ENCODE peak calls at places on chromosome 1, in nine cellular contexts. G is esophagus muscularis mucosa; O is CD4-positive, alpha-beta memory T cell; T is Right ventricle myocardium superior; U is GM10248; Z is NCI-H1092 treated with DMSO at 0.1 percent for 48 hours; K is ACHN; Y is body of pancreas; N is AG08396. X is an unnamed sample.
A peak's percentile ranks its signal among the peaks of the same experiment; 100 is the strongest.

GRCh38 chr1:25586181-25586588 is 30.4 kb upstream of the MAN1C1 start:
- DNase-seq in Y (no peak), Z (no peak), N (no peak), T (no peak), G (no peak), U (no peak), K (no peak), O (no peak), X (no peak)

GRCh38 chr1:21655748-21656147 is 13.4 kb downstream of the RAP1GAP start:
- DNase-seq in N (no peak), G (no peak), T (no peak), K (peak; percentile 57), O (no peak), U (no peak), Y (peak; percentile 45), Z (no peak), X (no peak)

GRCh38 chr1:160206421-160207117 is 1.4 kb downstream of the PEA15 start:
- DNase-seq in N (peak; percentile 92), G (no peak), K (peak; percentile 92), O (no peak), U (no peak), T (no peak), Z (no peak), Y (no peak), X (no peak)

GRCh38 chr1:225933072-225933471 is 7.9 kb downstream of the LEFTY2 start:
- DNase-seq in N (no peak), Z (no peak), G (no peak), O (no peak), K (peak; percentile 37), Y (no peak), U (no peak), T (no peak), X (no peak)

GRCh38 chr1:160539896-160540858 is 17.1 kb upstream of the SLAMF6 start:
- DNase-seq in T (no peak), O (peak; percentile 75), K (no peak), G (no peak), N (no peak), Y (peak; percentile 70), Z (no peak), U (peak; percentile 65), X (no peak)

GRCh38 chr1:101236546-101237228 is at the start of gene S1PR1:
- DNase-seq in U (peak; percentile 34), G (no peak), Y (peak; percentile 46), T (peak; percentile 91), O (peak; percentile 83), K (peak; percentile 82), Z (peak; percentile 31), N (peak; percentile 29), X (peak; percentile 93)

GRCh38 chr1:167057297-167057688 is 32.9 kb downstream of the GPA33 start:
- DNase-seq in Z (peak; percentile 89), U (peak; percentile 48), T (no peak), Y (peak; percentile 64), K (peak; percentile 82), G (peak; percentile 78), O (no peak), N (peak; percentile 33), X (no peak)

GRCh38 chr1:76640092-76640491 is 227.2 kb upstream of the ST6GALNAC5 start:
- DNase-seq in N (no peak), O (no peak), Z (no peak), T (no peak), G (no peak), K (no peak), Y (no peak), U (no peak), X (no peak)

GRCh38 chr1:26696191-26696644 is 403 bp downstream of the ARID1A start:
- DNase-seq in N (no peak), G (no peak), O (no peak), U (no peak), Y (peak; percentile 47), Z (no peak), T (peak; percentile 60), K (no peak), X (no peak)

GRCh38 chr1:231611851-231612250 is 14.7 kb upstream of the DISC1 start:
- DNase-seq in Z (no peak), T (no peak), K (no peak), G (no peak), O (no peak), Y (no peak), U (no peak), N (no peak), X (no peak)

GRCh38 chr1:184222561-184223157 is 164.2 kb upstream of the C1orf21 start:
- DNase-seq in K (peak; percentile 57), T (peak; percentile 53), Z (peak; percentile 51), O (peak; percentile 22), Y (peak; percentile 55), U (peak; percentile 60), G (no peak), N (peak; percentile 53), X (peak; percentile 21)

GRCh38 chr1:60960846-60961542 is 121.4 kb upstream of the NFIA start:
- DNase-seq in K (no peak), U (no peak), O (no peak), Z (no peak), T (no peak), Y (no peak), N (no peak), G (no peak), X (no peak)

X was measured in CD4-positive, CD25-positive, alpha-beta regulatory T cell.